ENCODE peak calls at places on chromosomes 13 and 19, in eight cellular contexts. One of them, this sample, is unnamed.

GRCh38 chr19:58551123-58551497 is 3.8 kb downstream of the CHMP2A start:
- DNase-seq in lower lobe of right lung: no peak
- DNase-seq in heart left ventricle: no peak
- DNase-seq in PC-3: no peak
- DNase-seq in esophagus muscularis mucosa: no peak
- DNase-seq in GM12878: no peak
- DNase-seq in GM23338: no peak
- DNase-seq in tibial artery: no peak
- DNase-seq in this sample: no peak

GRCh38 chr19:15507068-15508034 is 974 bp upstream of the CYP4F22 start:
- DNase-seq in lower lobe of right lung: no peak
- DNase-seq in heart left ventricle: no peak
- DNase-seq in PC-3: no peak
- DNase-seq in esophagus muscularis mucosa: no peak
- DNase-seq in GM12878: no peak
- DNase-seq in GM23338: no peak
- DNase-seq in tibial artery: no peak
- DNase-seq in this sample: no peak

GRCh38 chr13:93080587-93080986 is 146.0 kb upstream of the GPC6 start:
- DNase-seq in lower lobe of right lung: no peak
- DNase-seq in heart left ventricle: no peak
- DNase-seq in PC-3: peak; percentile 40
- DNase-seq in esophagus muscularis mucosa: no peak
- DNase-seq in GM12878: no peak
- DNase-seq in GM23338: peak; percentile 33
- DNase-seq in tibial artery: no peak
- DNase-seq in this sample: no peak

GRCh38 chr19:41224632-41225031 is 5.6 kb downstream of the AXL start:
- DNase-seq in lower lobe of right lung: no peak
- DNase-seq in heart left ventricle: no peak
- DNase-seq in PC-3: no peak
- DNase-seq in esophagus muscularis mucosa: no peak
- DNase-seq in GM12878: no peak
- DNase-seq in GM23338: no peak
- DNase-seq in tibial artery: no peak
- DNase-seq in this sample: no peak

GRCh38 chr19:677201-677600 is 1.0 kb downstream of the FSTL3 start:
- DNase-seq in lower lobe of right lung: peak; percentile 80
- DNase-seq in heart left ventricle: peak; percentile 91
- DNase-seq in PC-3: peak; percentile 70
- DNase-seq in esophagus muscularis mucosa: no peak
- DNase-seq in GM12878: no peak
- DNase-seq in GM23338: no peak
- DNase-seq in tibial artery: peak; percentile 82
- DNase-seq in this sample: peak; percentile 78

GRCh38 chr13:111344471-111345191 is 24.2 kb downstream of the TEX29 start:
- DNase-seq in lower lobe of right lung: peak; percentile 89
- DNase-seq in heart left ventricle: no peak
- DNase-seq in PC-3: peak; percentile 43
- DNase-seq in esophagus muscularis mucosa: peak; percentile 84
- DNase-seq in GM12878: no peak
- DNase-seq in GM23338: peak; percentile 92
- DNase-seq in tibial artery: no peak
- DNase-seq in this sample: no peak

GRCh38 chr19:8208710-8209110 is 460 bp upstream of the CERS4 start:
- DNase-seq in lower lobe of right lung: no peak
- DNase-seq in heart left ventricle: peak; percentile 78
- DNase-seq in PC-3: no peak
- DNase-seq in esophagus muscularis mucosa: no peak
- DNase-seq in GM12878: no peak
- DNase-seq in GM23338: no peak
- DNase-seq in tibial artery: peak; percentile 31
- DNase-seq in this sample: peak; percentile 75

GRCh38 chr13:28204690-28205443 is 66.5 kb downstream of the PAN3 start:
- DNase-seq in lower lobe of right lung: no peak
- DNase-seq in heart left ventricle: no peak
- DNase-seq in PC-3: no peak
- DNase-seq in esophagus muscularis mucosa: no peak
- DNase-seq in GM12878: peak; percentile 13
- DNase-seq in GM23338: no peak
- DNase-seq in tibial artery: no peak
- DNase-seq in this sample: no peak

GRCh38 chr19:55350620-55351315 is 3.8 kb downstream of the COX6B2 start:
- DNase-seq in lower lobe of right lung: no peak
- DNase-seq in heart left ventricle: no peak
- DNase-seq in PC-3: no peak
- DNase-seq in esophagus muscularis mucosa: no peak
- DNase-seq in GM12878: no peak
- DNase-seq in GM23338: no peak
- DNase-seq in tibial artery: no peak
- DNase-seq in this sample: no peak

GRCh38 chr19:8517551-8518442 is 3.8 kb upstream of the ZNF414 start:
- DNase-seq in lower lobe of right lung: no peak
- DNase-seq in heart left ventricle: no peak
- DNase-seq in PC-3: no peak
- DNase-seq in esophagus muscularis mucosa: no peak
- DNase-seq in GM12878: no peak
- DNase-seq in GM23338: no peak
- DNase-seq in tibial artery: no peak
- DNase-seq in this sample: no peak

GRCh38 chr19:35641515-35642151 is at the start of gene ETV2:
- DNase-seq in lower lobe of right lung: no peak
- DNase-seq in heart left ventricle: peak; percentile 56
- DNase-seq in PC-3: no peak
- DNase-seq in esophagus muscularis mucosa: no peak
- DNase-seq in GM12878: no peak
- DNase-seq in GM23338: peak; percentile 79
- DNase-seq in tibial artery: no peak
- DNase-seq in this sample: no peak

GRCh38 chr13:91960947-91961346 is 562.5 kb downstream of the GPC5 start:
- DNase-seq in lower lobe of right lung: no peak
- DNase-seq in heart left ventricle: no peak
- DNase-seq in PC-3: no peak
- DNase-seq in esophagus muscularis mucosa: no peak
- DNase-seq in GM12878: no peak
- DNase-seq in GM23338: no peak
- DNase-seq in tibial artery: no peak
- DNase-seq in this sample: no peak

GRCh38 chr13:75489502-75490263 is 7.7 kb upstream of the TBC1D4 start:
- DNase-seq in lower lobe of right lung: peak; percentile 72
- DNase-seq in heart left ventricle: no peak
- DNase-seq in PC-3: peak; percentile 62
- DNase-seq in esophagus muscularis mucosa: no peak
- DNase-seq in GM12878: peak; percentile 76
- DNase-seq in GM23338: no peak
- DNase-seq in tibial artery: no peak
- DNase-seq in this sample: no peak

GRCh38 chr19:13164370-13165090 is 14.3 kb downstream of the IER2 start:
- DNase-seq in lower lobe of right lung: peak; percentile 69
- DNase-seq in heart left ventricle: peak; percentile 91
- DNase-seq in PC-3: peak; percentile 75
- DNase-seq in esophagus muscularis mucosa: no peak
- DNase-seq in GM12878: no peak
- DNase-seq in GM23338: peak; percentile 99
- DNase-seq in tibial artery: no peak
- DNase-seq in this sample: peak; percentile 77

GRCh38 chr13:109273326-109273751 is 513.0 kb downstream of the IRS2 start:
- DNase-seq in lower lobe of right lung: no peak
- DNase-seq in heart left ventricle: no peak
- DNase-seq in PC-3: peak; percentile 84
- DNase-seq in esophagus muscularis mucosa: no peak
- DNase-seq in GM12878: no peak
- DNase-seq in GM23338: no peak
- DNase-seq in tibial artery: no peak
- DNase-seq in this sample: no peak

DNA sequence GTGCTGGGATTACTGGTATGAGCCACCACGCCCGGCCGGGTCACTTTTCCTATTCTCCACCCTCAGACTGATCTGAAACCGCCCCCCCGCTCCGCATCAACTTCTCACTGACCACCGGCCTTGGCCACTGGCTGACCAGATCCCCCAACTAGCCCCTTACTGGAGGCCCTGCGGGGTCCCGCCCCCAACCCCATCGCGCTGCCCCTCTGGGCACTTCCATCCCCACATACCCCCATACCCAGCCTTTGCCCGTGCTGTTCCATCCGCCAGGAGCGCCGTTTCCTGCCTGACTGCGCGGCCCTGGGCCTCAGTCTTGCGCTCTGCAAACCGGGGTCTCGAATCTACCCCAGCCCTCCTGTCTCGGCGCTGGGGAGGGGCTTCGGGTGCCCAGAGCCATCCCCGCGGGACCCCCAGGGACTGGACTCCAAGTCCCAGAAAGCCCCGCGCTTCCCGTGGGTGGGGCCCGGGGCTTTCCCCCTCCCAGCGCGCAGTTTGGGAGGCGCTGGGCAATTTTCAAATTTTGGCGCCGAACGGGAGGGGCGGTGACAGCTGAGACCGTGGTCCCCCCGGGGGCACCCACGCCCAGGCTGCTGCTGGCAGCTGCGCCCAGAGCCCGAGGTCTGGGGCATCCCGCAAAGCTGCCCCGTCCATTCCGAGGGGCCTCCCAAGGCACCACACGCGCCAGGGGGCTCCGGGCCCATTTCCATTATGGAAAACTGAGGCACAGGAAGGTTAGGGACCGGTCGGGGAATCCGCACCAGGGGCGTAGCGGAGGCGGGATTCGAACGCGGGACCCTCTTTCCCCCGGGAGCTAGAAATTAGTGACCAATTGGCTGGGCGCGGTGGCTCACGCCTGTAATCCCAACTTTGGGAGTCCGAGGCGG is 5.2 kb upstream of the LMNB2 start:
- DNase-seq in lower lobe of right lung: peak; percentile 58
- DNase-seq in heart left ventricle: peak; percentile 64
- DNase-seq in PC-3: peak; percentile 81
- DNase-seq in esophagus muscularis mucosa: no peak
- DNase-seq in GM12878: no peak
- DNase-seq in GM23338: peak; percentile 80
- DNase-seq in tibial artery: peak; percentile 33
- DNase-seq in this sample: peak; percentile 67
- H3K4me3 ChIP-seq in lower lobe of right lung: peak overlapping the region; percentile 67
- H3K4me3 ChIP-seq in heart left ventricle: peak overlapping the region; percentile 56
- H3K4me3 ChIP-seq in PC-3: peak overlapping the region; percentile 90
- H3K4me3 ChIP-seq in esophagus muscularis mucosa: peak overlapping the region; percentile 66
- H3K4me3 ChIP-seq in GM12878: peak overlapping the region; percentile 88
- H3K4me3 ChIP-seq in GM23338: peak overlapping the region; percentile 77
- H3K4me3 ChIP-seq in tibial artery: peak overlapping the region; percentile 49
- H3K4me3 ChIP-seq in this sample: peak overlapping the region; percentile 62

GRCh38 chr13:50514249-50514648 is 329.2 kb downstream of the DLEU7 start:
- DNase-seq in lower lobe of right lung: no peak
- DNase-seq in heart left ventricle: no peak
- DNase-seq in PC-3: no peak
- DNase-seq in esophagus muscularis mucosa: no peak
- DNase-seq in GM12878: no peak
- DNase-seq in GM23338: no peak
- DNase-seq in tibial artery: no peak
- DNase-seq in this sample: no peak

GRCh38 chr13:50509771-50510441 is 333.6 kb downstream of the DLEU7 start:
- DNase-seq in lower lobe of right lung: no peak
- DNase-seq in heart left ventricle: no peak
- DNase-seq in PC-3: no peak
- DNase-seq in esophagus muscularis mucosa: no peak
- DNase-seq in GM12878: no peak
- DNase-seq in GM23338: no peak
- DNase-seq in tibial artery: no peak
- DNase-seq in this sample: no peak

GRCh38 chr13:50511877-50512332 is 331.6 kb downstream of the DLEU7 start:
- DNase-seq in lower lobe of right lung: no peak
- DNase-seq in heart left ventricle: no peak
- DNase-seq in PC-3: no peak
- DNase-seq in esophagus muscularis mucosa: no peak
- DNase-seq in GM12878: peak; percentile 12
- DNase-seq in GM23338: no peak
- DNase-seq in tibial artery: no peak
- DNase-seq in this sample: no peak

GRCh38 chr13:50513528-50513863 is 330.0 kb downstream of the DLEU7 start:
- DNase-seq in lower lobe of right lung: no peak
- DNase-seq in heart left ventricle: no peak
- DNase-seq in PC-3: no peak
- DNase-seq in esophagus muscularis mucosa: no peak
- DNase-seq in GM12878: no peak
- DNase-seq in GM23338: no peak
- DNase-seq in tibial artery: no peak
- DNase-seq in this sample: no peak

GRCh38 chr13:50512602-50513527 is 330.6 kb downstream of the DLEU7 start:
- DNase-seq in lower lobe of right lung: peak; percentile 77
- DNase-seq in heart left ventricle: peak; percentile 68
- DNase-seq in PC-3: peak; percentile 54
- DNase-seq in esophagus muscularis mucosa: no peak
- DNase-seq in GM12878: no peak
- DNase-seq in GM23338: no peak
- DNase-seq in tibial artery: peak; percentile 59
- DNase-seq in this sample: peak; percentile 66
- TF ChIP-seq CTCF in lower lobe of right lung: peak; percentile 18
- TF ChIP-seq CTCF in heart left ventricle: no peak
- TF ChIP-seq CTCF in PC-3: no peak
- TF ChIP-seq CTCF in esophagus muscularis mucosa: no peak
- TF ChIP-seq CTCF in GM12878: no peak
- TF ChIP-seq CTCF in GM23338: no peak
- TF ChIP-seq CTCF in tibial artery: no peak
- TF ChIP-seq CTCF in this sample: peak; percentile 43

DNA sequence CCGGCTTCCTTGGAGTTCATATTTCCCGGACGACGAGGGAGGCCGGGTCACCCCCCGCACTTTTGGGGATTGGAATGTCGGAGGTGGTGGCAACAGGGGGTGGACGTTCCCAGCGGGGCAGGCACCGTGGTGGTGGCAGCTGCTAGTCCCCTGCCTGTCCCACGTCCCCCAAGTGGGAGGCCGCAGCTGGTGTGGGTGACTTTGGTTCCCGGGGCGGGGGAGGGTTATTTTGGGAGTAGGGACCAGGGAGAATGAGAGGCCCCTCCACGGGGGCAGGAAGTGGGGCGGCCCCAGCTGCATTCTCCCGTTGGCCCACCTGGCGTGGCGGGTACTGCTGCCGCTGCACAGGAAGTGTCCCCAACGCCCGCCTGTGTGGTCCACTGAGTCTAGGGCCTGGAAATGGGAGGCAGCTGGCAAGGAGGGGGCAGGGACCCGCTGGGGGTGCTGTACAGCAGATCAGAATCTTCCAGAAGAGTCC is 11.1 kb upstream of the PLIN3 start:
- DNase-seq in lower lobe of right lung: no peak
- DNase-seq in heart left ventricle: peak; percentile 47
- DNase-seq in PC-3: no peak
- DNase-seq in esophagus muscularis mucosa: no peak
- DNase-seq in GM12878: no peak
- DNase-seq in GM23338: peak; percentile 60
- DNase-seq in tibial artery: no peak
- DNase-seq in this sample: peak; percentile 44
- H3K4me1 ChIP-seq in lower lobe of right lung: no peaks in the 10 kb centered on the region
- H3K4me1 ChIP-seq in heart left ventricle: no peaks in the 10 kb centered on the region
- H3K4me1 ChIP-seq in PC-3: no peaks in the 10 kb centered on the region
- H3K4me1 ChIP-seq in esophagus muscularis mucosa: peaks cover 19% of the 10 kb centered on the region
- H3K4me1 ChIP-seq in GM12878: peaks cover 6% of the 10 kb centered on the region
- H3K4me1 ChIP-seq in GM23338: peaks cover 17% of the 10 kb centered on the region
- H3K4me1 ChIP-seq in tibial artery: peaks cover 14% of the 10 kb centered on the region
- H3K4me1 ChIP-seq in this sample: no peaks in the 10 kb centered on the region

DNA sequence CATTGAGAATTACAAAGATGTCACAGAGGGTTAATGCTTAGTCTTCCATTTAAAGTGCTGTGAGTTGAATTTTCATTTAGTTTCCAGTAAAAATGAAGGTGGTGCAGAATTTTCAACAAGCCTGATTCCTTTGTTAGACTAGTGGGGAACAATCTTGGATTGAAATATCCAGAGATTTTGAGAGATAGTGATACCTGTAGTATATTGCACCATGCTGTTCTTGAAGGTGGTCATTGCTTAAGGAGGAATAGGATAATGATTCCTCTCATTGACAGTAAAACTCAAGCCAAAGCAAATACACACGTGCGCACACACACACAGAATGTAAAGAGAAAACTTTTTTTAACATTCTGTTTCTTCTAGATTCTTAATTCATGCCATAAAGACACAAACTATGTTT is 5.3 kb downstream of the PCDH17 start:
- DNase-seq in lower lobe of right lung: no peak
- DNase-seq in heart left ventricle: no peak
- DNase-seq in PC-3: no peak
- DNase-seq in esophagus muscularis mucosa: no peak
- DNase-seq in GM12878: no peak
- DNase-seq in GM23338: no peak
- DNase-seq in tibial artery: no peak
- DNase-seq in this sample: no peak
- H3K4me3 ChIP-seq in lower lobe of right lung: peak overlapping the region; percentile 62
- H3K4me3 ChIP-seq in heart left ventricle: peak overlapping the region; percentile 67
- H3K4me3 ChIP-seq in PC-3: no peak overlapping the region
- H3K4me3 ChIP-seq in esophagus muscularis mucosa: peak overlapping the region; percentile 2
- H3K4me3 ChIP-seq in GM12878: no peak overlapping the region
- H3K4me3 ChIP-seq in GM23338: no peak overlapping the region
- H3K4me3 ChIP-seq in tibial artery: no peak overlapping the region
- H3K4me3 ChIP-seq in this sample: peak overlapping the region; percentile 74